ENCODE peak calls at places on chromosome 18, in four cellular contexts. One of them, this sample, is unnamed.

GRCh38 chr18:26863122-26863879 is 2.2 kb downstream of the AQP4 start:
- DNase-seq in A549: peak; percentile 15
- DNase-seq in uterus: peak; percentile 27
- DNase-seq in breast epithelium: peak; percentile 63
- DNase-seq in this sample: peak; percentile 91

GRCh38 chr18:9613550-9614400 is 584 bp downstream of the PPP4R1 start:
- DNase-seq in A549: no peak
- DNase-seq in uterus: peak; percentile 58
- DNase-seq in breast epithelium: peak; percentile 34
- DNase-seq in this sample: peak; percentile 94

GRCh38 chr18:61921621-61922235 is 28.9 kb upstream of the RNF152 start:
- DNase-seq in A549: no peak
- DNase-seq in uterus: no peak
- DNase-seq in breast epithelium: no peak
- DNase-seq in this sample: peak; percentile 15

GRCh38 chr18:13437034-13437433 is 218.5 kb downstream of the LDLRAD4 start:
- DNase-seq in A549: no peak
- DNase-seq in uterus: no peak
- DNase-seq in breast epithelium: no peak
- DNase-seq in this sample: no peak

GRCh38 chr18:3122851-3123250 is 96.9 kb downstream of the MYOM1 start:
- DNase-seq in A549: no peak
- DNase-seq in uterus: no peak
- DNase-seq in breast epithelium: no peak
- DNase-seq in this sample: no peak

GRCh38 chr18:35039633-35040032 is 1.6 kb upstream of the MAPRE2 start:
- DNase-seq in A549: no peak
- DNase-seq in uterus: no peak
- DNase-seq in breast epithelium: no peak
- DNase-seq in this sample: no peak

GRCh38 chr18:41870817-41871216 is 84.2 kb upstream of the PIK3C3 start:
- DNase-seq in A549: no peak
- DNase-seq in uterus: no peak
- DNase-seq in breast epithelium: no peak
- DNase-seq in this sample: no peak

GRCh38 chr18:24368749-24369148 is 28.9 kb downstream of the OSBPL1A start:
- DNase-seq in A549: no peak
- DNase-seq in uterus: no peak
- DNase-seq in breast epithelium: no peak
- DNase-seq in this sample: no peak

GRCh38 chr18:58942486-58942885 is 77.8 kb downstream of the ZNF532 start:
- DNase-seq in A549: no peak
- DNase-seq in uterus: no peak
- DNase-seq in breast epithelium: no peak
- DNase-seq in this sample: peak; percentile 18

GRCh38 chr18:36458306-36458705 is 160.8 kb downstream of the FHOD3 start:
- DNase-seq in A549: no peak
- DNase-seq in uterus: no peak
- DNase-seq in breast epithelium: no peak
- DNase-seq in this sample: no peak

GRCh38 chr18:11387880-11388279 is 221.5 kb upstream of the SLC35G4 start:
- DNase-seq in A549: peak; percentile 35
- DNase-seq in uterus: no peak
- DNase-seq in breast epithelium: no peak
- DNase-seq in this sample: no peak

GRCh38 chr18:55343396-55344073 is 244.5 kb downstream of the TCF4 start:
- DNase-seq in A549: no peak
- DNase-seq in uterus: no peak
- DNase-seq in breast epithelium: no peak
- DNase-seq in this sample: no peak

GRCh38 chr18:35717182-35717581 is 135.6 kb downstream of the GALNT1 start:
- DNase-seq in A549: no peak
- DNase-seq in uterus: no peak
- DNase-seq in breast epithelium: no peak
- DNase-seq in this sample: no peak

GRCh38 chr18:36934884-36935283 is 106.0 kb downstream of the KIAA1328 start:
- DNase-seq in A549: no peak
- DNase-seq in uterus: no peak
- DNase-seq in breast epithelium: no peak
- DNase-seq in this sample: no peak

GRCh38 chr18:7568426-7568825 is 1.3 kb downstream of the PTPRM start:
- DNase-seq in A549: no peak
- DNase-seq in uterus: peak; percentile 37
- DNase-seq in breast epithelium: no peak
- DNase-seq in this sample: peak; percentile 38

GRCh38 chr18:43917487-43917886 is 640.2 kb upstream of the SYT4 start:
- DNase-seq in A549: no peak
- DNase-seq in uterus: no peak
- DNase-seq in breast epithelium: no peak
- DNase-seq in this sample: no peak

GRCh38 chr18:62033207-62033606 is 140.4 kb upstream of the RNF152 start:
- DNase-seq in A549: no peak
- DNase-seq in uterus: no peak
- DNase-seq in breast epithelium: no peak
- DNase-seq in this sample: no peak

GRCh38 chr18:22829781-22830180 is 103.3 kb upstream of the RBBP8 start:
- DNase-seq in A549: no peak
- DNase-seq in uterus: no peak
- DNase-seq in breast epithelium: no peak
- DNase-seq in this sample: no peak

GRCh38 chr18:36212978-36213303 is 25.6 kb downstream of the MOCOS start:
- DNase-seq in A549: no peak
- DNase-seq in uterus: peak; percentile 38
- DNase-seq in breast epithelium: no peak
- DNase-seq in this sample: no peak

GRCh38 chr18:60358516-60358915 is 14.1 kb downstream of the MC4R start:
- DNase-seq in A549: no peak
- DNase-seq in uterus: no peak
- DNase-seq in breast epithelium: no peak
- DNase-seq in this sample: no peak

GRCh38 chr18:61236476-61237057 is 96.7 kb upstream of the CDH20 start:
- DNase-seq in A549: no peak
- DNase-seq in uterus: no peak
- DNase-seq in breast epithelium: no peak
- DNase-seq in this sample: no peak

GRCh38 chr18:78830826-78831225 is 148.8 kb upstream of the SALL3 start:
- DNase-seq in A549: no peak
- DNase-seq in uterus: no peak
- DNase-seq in breast epithelium: no peak
- DNase-seq in this sample: peak; percentile 50

GRCh38 chr18:9081940-9082339 is 20.6 kb upstream of the NDUFV2 start:
- DNase-seq in A549: no peak
- DNase-seq in uterus: no peak
- DNase-seq in breast epithelium: no peak
- DNase-seq in this sample: no peak

GRCh38 chr18:58860747-58861224 is 3.9 kb upstream of the ZNF532 start:
- DNase-seq in A549: no peak
- DNase-seq in uterus: no peak
- DNase-seq in breast epithelium: no peak
- DNase-seq in this sample: no peak

GRCh38 chr18:36828157-36828629 is 609 bp downstream of the TPGS2 start:
- DNase-seq in A549: no peak
- DNase-seq in uterus: peak; percentile 26
- DNase-seq in breast epithelium: no peak
- DNase-seq in this sample: no peak

GRCh38 chr18:9849407-9849961 is 36.3 kb upstream of the TXNDC2 start:
- DNase-seq in A549: no peak
- DNase-seq in uterus: no peak
- DNase-seq in breast epithelium: no peak
- DNase-seq in this sample: peak; percentile 93

GRCh38 chr18:43671431-43671830 is 394.1 kb upstream of the SYT4 start:
- DNase-seq in A549: no peak
- DNase-seq in uterus: no peak
- DNase-seq in breast epithelium: no peak
- DNase-seq in this sample: no peak

DNA sequence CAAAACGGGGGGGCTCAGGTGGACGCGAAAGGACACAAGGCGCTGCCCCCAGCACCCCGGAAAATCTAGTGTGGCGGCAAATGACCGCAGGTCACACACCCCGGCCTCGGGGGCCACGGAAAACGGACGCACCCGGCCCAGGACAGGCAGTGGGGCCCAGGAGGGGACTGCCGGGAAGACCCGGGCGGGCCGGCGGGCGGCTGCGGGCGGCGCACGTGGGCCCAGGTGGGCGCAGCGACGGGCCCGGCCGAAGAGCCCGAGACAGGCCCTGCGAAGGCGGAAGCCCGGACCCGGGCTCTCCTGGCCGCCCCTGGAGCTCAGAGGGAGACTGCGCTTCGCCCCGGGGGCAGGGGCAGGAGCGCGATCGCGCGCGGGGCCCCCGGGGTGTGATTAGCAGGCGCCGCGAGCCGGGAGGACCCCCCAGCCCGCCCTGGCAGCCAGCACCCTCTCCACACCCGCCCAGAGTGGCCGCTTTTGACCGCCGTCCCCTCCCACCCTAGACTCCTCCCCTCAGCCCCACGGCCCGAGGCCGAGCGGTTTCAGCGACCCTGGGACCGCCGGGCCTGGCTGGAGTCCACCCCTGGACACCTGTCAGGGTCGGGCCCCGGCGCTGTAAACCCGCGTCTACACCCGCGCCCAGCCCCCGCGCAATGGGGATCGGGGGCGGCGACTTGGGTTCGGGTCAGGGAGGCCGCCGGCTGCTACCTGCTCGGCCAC is 773 bp downstream of the MBP start:
- DNase-seq in A549: no peak
- DNase-seq in uterus: peak; percentile 69
- DNase-seq in breast epithelium: peak; percentile 29
- DNase-seq in this sample: peak; percentile 92
- TF ChIP-seq POLR2A in A549: peak; percentile 25
- TF ChIP-seq POLR2A in uterus: peak; percentile 24
- TF ChIP-seq POLR2A in breast epithelium: no peak
- TF ChIP-seq POLR2A in this sample: peak; percentile 71

GRCh38 chr18:45249306-45249705 is 366.0 kb upstream of the SLC14A2 start:
- DNase-seq in A549: no peak
- DNase-seq in uterus: no peak
- DNase-seq in breast epithelium: no peak
- DNase-seq in this sample: no peak

GRCh38 chr18:45251236-45251635 is 364.0 kb upstream of the SLC14A2 start:
- DNase-seq in A549: no peak
- DNase-seq in uterus: no peak
- DNase-seq in breast epithelium: no peak
- DNase-seq in this sample: no peak

GRCh38 chr18:45250479-45250878 is 364.8 kb upstream of the SLC14A2 start:
- DNase-seq in A549: no peak
- DNase-seq in uterus: no peak
- DNase-seq in breast epithelium: no peak
- DNase-seq in this sample: no peak

GRCh38 chr18:45245036-45245638 is 370.1 kb upstream of the SLC14A2 start:
- DNase-seq in A549: no peak
- DNase-seq in uterus: no peak
- DNase-seq in breast epithelium: no peak
- DNase-seq in this sample: no peak

DNA sequence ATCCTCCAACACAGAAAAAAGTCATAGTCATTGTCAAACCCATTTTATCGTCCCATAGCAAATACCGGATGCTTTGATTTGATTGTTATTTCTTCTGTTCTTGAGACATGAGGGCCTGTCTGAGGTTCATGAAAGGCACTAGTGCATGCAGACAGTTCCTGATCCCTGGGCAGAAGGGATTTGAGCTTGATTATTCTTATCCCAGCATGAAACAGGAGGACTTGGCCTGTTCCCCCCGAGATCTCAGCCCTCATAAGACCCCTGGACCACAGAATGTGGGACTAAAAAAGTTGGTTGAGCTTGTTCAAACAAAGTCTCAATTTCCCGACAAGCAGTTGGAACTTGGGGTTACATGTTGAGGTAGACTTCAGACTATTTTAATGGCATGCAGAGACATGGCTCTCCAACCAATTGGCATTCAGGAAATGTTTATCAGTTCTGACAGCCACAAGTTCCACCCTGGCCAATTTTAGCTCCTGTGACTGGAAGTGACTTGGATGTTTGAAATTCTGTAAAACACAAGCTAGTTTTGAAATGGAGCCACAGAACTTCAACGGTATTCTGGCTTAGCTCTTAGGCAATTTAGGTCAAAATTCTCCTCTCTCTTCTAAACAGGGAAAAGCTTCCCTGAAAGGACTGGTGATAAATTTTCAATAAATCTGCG is 366.9 kb upstream of the SLC14A2 start:
- DNase-seq in A549: no peak
- DNase-seq in uterus: peak; percentile 18
- DNase-seq in breast epithelium: no peak
- DNase-seq in this sample: no peak
- TF ChIP-seq POLR2A in A549: no peak
- TF ChIP-seq POLR2A in uterus: no peak
- TF ChIP-seq POLR2A in breast epithelium: no peak
- TF ChIP-seq POLR2A in this sample: no peak

GRCh38 chr18:46097853-46098615 is at the start of gene ATP5F1A:
- DNase-seq in A549: peak; percentile 66
- DNase-seq in uterus: peak; percentile 80
- DNase-seq in breast epithelium: peak; percentile 89
- DNase-seq in this sample: peak; percentile 92
- TF ChIP-seq POLR2A in A549: peak; percentile 86
- TF ChIP-seq POLR2A in uterus: peak; percentile 74
- TF ChIP-seq POLR2A in breast epithelium: peak; percentile 47
- TF ChIP-seq POLR2A in this sample: no peak

GRCh38 chr18:77133920-77134496 is 1.4 kb upstream of the MBP start:
- DNase-seq in A549: no peak
- DNase-seq in uterus: no peak
- DNase-seq in breast epithelium: peak; percentile 43
- DNase-seq in this sample: no peak

GRCh38 chr18:77131100-77131651 is 1.4 kb downstream of the MBP start:
- DNase-seq in A549: no peak
- DNase-seq in uterus: peak; percentile 42
- DNase-seq in breast epithelium: no peak
- DNase-seq in this sample: peak; percentile 63

GRCh38 chr18:77133051-77133919 is 702 bp upstream of the MBP start:
- DNase-seq in A549: no peak
- DNase-seq in uterus: peak; percentile 67
- DNase-seq in breast epithelium: peak; percentile 33
- DNase-seq in this sample: peak; percentile 73

GRCh38 chr18:77130229-77131099 is 2.1 kb downstream of the MBP start:
- DNase-seq in A549: no peak
- DNase-seq in uterus: no peak
- DNase-seq in breast epithelium: no peak
- DNase-seq in this sample: no peak

DNA sequence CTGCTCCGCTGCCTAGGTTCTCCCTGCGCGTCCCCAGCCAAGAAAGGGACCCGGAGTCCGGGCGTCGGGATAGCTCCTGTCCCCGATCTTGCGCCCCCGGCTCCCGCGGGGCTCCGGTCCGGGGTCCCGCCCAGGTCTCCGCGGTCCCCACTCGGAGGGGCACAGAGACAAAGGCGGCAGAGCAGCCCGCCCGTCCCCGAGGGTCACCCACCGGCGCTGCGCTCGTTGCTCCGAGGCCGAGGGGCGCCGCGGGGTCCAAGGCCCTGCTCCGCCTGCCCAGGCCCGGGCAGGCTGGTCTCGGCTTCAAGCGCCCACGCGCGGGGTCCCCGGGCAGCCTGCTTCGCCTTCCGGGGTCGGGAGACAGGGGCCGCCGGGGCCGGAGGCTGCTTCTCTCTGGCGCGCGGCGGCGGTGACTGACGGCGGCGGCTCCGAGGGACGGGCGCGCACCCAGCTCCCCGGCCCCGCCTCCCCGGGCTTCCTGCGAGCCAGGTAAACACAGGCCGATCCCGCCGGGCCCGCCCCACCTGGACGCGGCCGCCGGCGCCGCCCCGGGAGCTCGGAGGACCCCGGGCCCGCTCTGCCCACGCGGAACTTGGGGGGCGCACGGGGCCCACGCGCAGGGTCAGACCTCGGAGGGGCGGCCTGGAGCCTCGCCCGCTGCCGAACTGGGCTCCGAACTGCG is at the start of gene MBP:
- DNase-seq in A549: no peak
- DNase-seq in uterus: peak; percentile 59
- DNase-seq in breast epithelium: peak; percentile 75
- DNase-seq in this sample: peak; percentile 93
- TF ChIP-seq POLR2A in A549: no peak
- TF ChIP-seq POLR2A in uterus: peak; percentile 5
- TF ChIP-seq POLR2A in breast epithelium: no peak
- TF ChIP-seq POLR2A in this sample: peak; percentile 94